ENCODE peak calls at places on chromosomes 4 and X, in nine cellular contexts. J is vagina; B is trophoblast cell; C is EL; L is transverse colon; S is stimulated activated CD4-positive, alpha-beta T cell treated with anti-CD3 and anti-CD28 coated beads, TNF-alpha, amount 100 ng/mL, for 1 hour; D is activated CD4-positive, alpha-beta memory T cell treated with anti-CD3 and anti-CD28 coated beads for 36 hours; O is activated T-helper 1 cell treated with anti-CD3 and anti-CD28 coated beads, Interleukin-2, amount 50 U/mL, for 16 hours; T is AG08396. E is an unnamed sample.

GRCh38 chr4:98566491-98567008 is 91.9 kb downstream of the TSPAN5 start:
- DNase-seq in T (no peak), S (no peak), J (no peak), L (no peak), C (no peak), D (no peak), O (no peak), B (no peak), E (no peak)

GRCh38 chr4:22338806-22339205 is 177.1 kb downstream of the ADGRA3 start:
- DNase-seq in B (no peak), J (no peak), S (no peak), T (no peak), O (no peak), L (no peak), C (no peak), D (no peak), E (no peak)

GRCh38 chr4:14749910-14750309 is 252.4 kb upstream of the CPEB2 start:
- DNase-seq in T (peak), S (no peak), O (no peak), B (no peak), D (peak), J (no peak), L (peak), C (peak), E (no peak)

GRCh38 chr4:162700815-162701361 is 465.8 kb downstream of the NAF1 start:
- DNase-seq in J (no peak), C (no peak), S (no peak), L (no peak), O (no peak), T (no peak), D (no peak), B (no peak), E (no peak)

GRCh38 chr4:169315530-169316306 is 45.0 kb upstream of the SH3RF1 start:
- DNase-seq in S (no peak), B (no peak), C (peak), T (peak), O (no peak), J (no peak), L (peak), D (no peak), E (no peak)

GRCh38 chrX:5898463-5898862 is 330.2 kb downstream of the NLGN4X start:
- DNase-seq in T (no peak), J (no peak), D (no peak), S (no peak), C (no peak), O (no peak), L (no peak), B (no peak), E (no peak)

GRCh38 chr4:128711361-128711760 is 98.1 kb upstream of the JADE1 start:
- DNase-seq in T (no peak), J (no peak), D (no peak), C (no peak), O (no peak), B (no peak), L (no peak), S (no peak), E (no peak)

GRCh38 chr4:15182600-15183222 is 180.4 kb downstream of the CPEB2 start:
- DNase-seq in O (no peak), T (no peak), D (peak), L (no peak), C (peak), S (no peak), J (no peak), B (no peak), E (no peak)

GRCh38 chrX:71081348-71082148 is 13.4 kb upstream of the SNX12 start:
- DNase-seq in O (no peak), T (no peak), D (no peak), S (no peak), J (no peak), B (no peak), C (peak), L (no peak), E (no peak)

GRCh38 chr4:144589512-144589911 is 56.4 kb upstream of the HHIP start:
- DNase-seq in D (no peak), O (no peak), T (no peak), J (no peak), L (no peak), B (no peak), C (no peak), S (no peak), E (no peak)

GRCh38 chrX:42818151-42818921 is 40.4 kb upstream of the PPP1R2C start:
- DNase-seq in S (no peak), C (no peak), O (no peak), L (no peak), B (no peak), D (no peak), J (no peak), T (no peak), E (no peak)

GRCh38 chr4:51932261-51932660 is 87.9 kb downstream of the LRRC66 start:
- DNase-seq in T (peak), S (no peak), B (no peak), D (no peak), J (no peak), C (peak), L (no peak), O (no peak), E (no peak)

GRCh38 chrX:136711147-136711546 is 63.2 kb downstream of the CD40LG start:
- DNase-seq in T (no peak), B (no peak), L (peak), O (no peak), J (no peak), D (peak), C (peak), S (no peak), E (peak)

GRCh38 chr4:173934201-173934600 is 349.3 kb downstream of the FBXO8 start:
- DNase-seq in T (no peak), O (no peak), J (no peak), C (peak), L (no peak), D (no peak), S (no peak), B (no peak), E (no peak)

GRCh38 chr4:2948895-2949781 is 14.1 kb downstream of the NOP14 start:
- DNase-seq in T (peak), B (peak), C (no peak), O (no peak), L (no peak), D (peak), S (no peak), J (peak), E (peak)

GRCh38 chrX:17414839-17415238 is 39.8 kb downstream of the NHS start:
- DNase-seq in B (no peak), T (no peak), D (peak), C (no peak), O (no peak), L (peak), J (no peak), S (no peak), E (no peak)

GRCh38 chr4:7313991-7314390 is 120.7 kb downstream of the PSAPL1 start:
- DNase-seq in D (no peak), L (no peak), C (no peak), O (no peak), J (no peak), B (no peak), T (no peak), S (no peak), E (no peak)

GRCh38 chr4:98673978-98674377 is 15.6 kb upstream of the TSPAN5 start:
- DNase-seq in D (no peak), O (no peak), J (no peak), C (peak), L (no peak), B (no peak), S (no peak), T (no peak), E (no peak)

GRCh38 chr4:2793578-2793919 is 664 bp downstream of the SH3BP2 start:
- DNase-seq in O (no peak), J (no peak), T (peak), L (peak), B (peak), D (peak), S (no peak), C (peak), E (peak)

GRCh38 chrX:72714471-72714916 is 388 bp upstream of the PHKA1 start:
- DNase-seq in B (peak), S (no peak), J (no peak), C (peak), D (peak), L (peak), T (peak), O (no peak), E (peak)

GRCh38 chrX:95823796-95824195 is 860.8 kb upstream of the DIAPH2 start:
- DNase-seq in L (no peak), O (no peak), C (no peak), J (no peak), S (no peak), T (no peak), B (no peak), D (no peak), E (no peak)

GRCh38 chr4:141565379-141566089 is 70.8 kb upstream of the IL15 start:
- DNase-seq in S (no peak), D (no peak), L (no peak), B (no peak), J (no peak), C (no peak), T (no peak), O (no peak), E (no peak)

GRCh38 chr4:158769175-158769831 is 477 bp downstream of the FNIP2 start:
- DNase-seq in J (no peak), T (peak), D (peak), S (no peak), L (peak), O (peak), B (peak), C (peak), E (peak)

GRCh38 chrX:154372612-154373022 is 1.8 kb downstream of the FLNA start:
- DNase-seq in L (no peak), C (peak), T (peak), D (peak), S (no peak), J (no peak), B (no peak), O (no peak), E (no peak)

E was measured in gastrocnemius medialis.